ENCODE peak calls at places on chromosome 18, in four cellular contexts. One of them, this sample, is unnamed.
A peak's percentile ranks its signal among the peaks of the same experiment; 100 is the strongest.

GRCh38 chr18:56240405-56240804 is 398.0 kb downstream of the TXNL1 start:
- DNase-seq in progenitor cell of endocrine pancreas: no peak
- DNase-seq in right atrium auricular region: no peak
- DNase-seq in PC-9: no peak
- DNase-seq in this sample: no peak

GRCh38 chr18:58687871-58688308 is 16.6 kb downstream of the MALT1 start:
- DNase-seq in progenitor cell of endocrine pancreas: no peak
- DNase-seq in right atrium auricular region: no peak
- DNase-seq in PC-9: no peak
- DNase-seq in this sample: no peak

GRCh38 chr18:21183670-21184069 is 58.4 kb upstream of the GREB1L start:
- DNase-seq in progenitor cell of endocrine pancreas: no peak
- DNase-seq in right atrium auricular region: no peak
- DNase-seq in PC-9: peak; percentile 7
- DNase-seq in this sample: no peak

GRCh38 chr18:37665346-37665745 is 99.7 kb upstream of the CELF4 start:
- DNase-seq in progenitor cell of endocrine pancreas: no peak
- DNase-seq in right atrium auricular region: no peak
- DNase-seq in PC-9: no peak
- DNase-seq in this sample: peak; percentile 31

GRCh38 chr18:44777429-44778192 is 96.9 kb downstream of the SETBP1 start:
- DNase-seq in progenitor cell of endocrine pancreas: no peak
- DNase-seq in right atrium auricular region: peak; percentile 67
- DNase-seq in PC-9: no peak
- DNase-seq in this sample: no peak

GRCh38 chr18:23421277-23421676 is 31.8 kb upstream of the RIOK3 start:
- DNase-seq in progenitor cell of endocrine pancreas: no peak
- DNase-seq in right atrium auricular region: no peak
- DNase-seq in PC-9: no peak
- DNase-seq in this sample: no peak

GRCh38 chr18:61893304-61893970 is 630 bp upstream of the RNF152 start:
- DNase-seq in progenitor cell of endocrine pancreas: peak; percentile 62
- DNase-seq in right atrium auricular region: no peak
- DNase-seq in PC-9: no peak
- DNase-seq in this sample: peak; percentile 58

GRCh38 chr18:59501876-59502221 is 142.8 kb upstream of the LMAN1 start:
- DNase-seq in progenitor cell of endocrine pancreas: no peak
- DNase-seq in right atrium auricular region: no peak
- DNase-seq in PC-9: no peak
- DNase-seq in this sample: no peak

GRCh38 chr18:61606068-61606660 is 272.9 kb downstream of the CDH20 start:
- DNase-seq in progenitor cell of endocrine pancreas: no peak
- DNase-seq in right atrium auricular region: peak; percentile 74
- DNase-seq in PC-9: peak; percentile 14
- DNase-seq in this sample: peak; percentile 23

GRCh38 chr18:72866901-72867701 is 686 bp downstream of the NETO1 start:
- DNase-seq in progenitor cell of endocrine pancreas: peak; percentile 27
- DNase-seq in right atrium auricular region: no peak
- DNase-seq in PC-9: no peak
- DNase-seq in this sample: peak; percentile 71

GRCh38 chr18:49734836-49735235 is 78.5 kb downstream of the ACAA2 start:
- DNase-seq in progenitor cell of endocrine pancreas: no peak
- DNase-seq in right atrium auricular region: no peak
- DNase-seq in PC-9: no peak
- DNase-seq in this sample: no peak

GRCh38 chr18:34709104-34709503 is 994 bp upstream of the DTNA start:
- DNase-seq in progenitor cell of endocrine pancreas: no peak
- DNase-seq in right atrium auricular region: no peak
- DNase-seq in PC-9: no peak
- DNase-seq in this sample: no peak

GRCh38 chr18:905948-906415 is 1.3 kb downstream of the ADCYAP1 start:
- DNase-seq in progenitor cell of endocrine pancreas: no peak
- DNase-seq in right atrium auricular region: no peak
- DNase-seq in PC-9: no peak
- DNase-seq in this sample: peak; percentile 48

GRCh38 chr18:58866261-58867232 is 1.9 kb downstream of the ZNF532 start:
- DNase-seq in progenitor cell of endocrine pancreas: no peak
- DNase-seq in right atrium auricular region: no peak
- DNase-seq in PC-9: no peak
- DNase-seq in this sample: no peak

GRCh38 chr18:28007841-28008240 is 169.1 kb downstream of the CDH2 start:
- DNase-seq in progenitor cell of endocrine pancreas: no peak
- DNase-seq in right atrium auricular region: no peak
- DNase-seq in PC-9: no peak
- DNase-seq in this sample: no peak

GRCh38 chr18:22102948-22103663 is 66.3 kb upstream of the GATA6 start:
- DNase-seq in progenitor cell of endocrine pancreas: no peak
- DNase-seq in right atrium auricular region: no peak
- DNase-seq in PC-9: no peak
- DNase-seq in this sample: no peak

GRCh38 chr18:62450546-62451395 is 72.1 kb upstream of the ZCCHC2 start:
- DNase-seq in progenitor cell of endocrine pancreas: no peak
- DNase-seq in right atrium auricular region: peak; percentile 86
- DNase-seq in PC-9: peak; percentile 75
- DNase-seq in this sample: peak; percentile 72

GRCh38 chr18:11146947-11147345 is 2.4 kb downstream of the PIEZO2 start:
- DNase-seq in progenitor cell of endocrine pancreas: no peak
- DNase-seq in right atrium auricular region: no peak
- DNase-seq in PC-9: no peak
- DNase-seq in this sample: no peak

GRCh38 chr18:45748531-45748930 is 24.6 kb downstream of the SLC14A1 start:
- DNase-seq in progenitor cell of endocrine pancreas: no peak
- DNase-seq in right atrium auricular region: no peak
- DNase-seq in PC-9: no peak
- DNase-seq in this sample: no peak

GRCh38 chr18:39460136-39460535 is 1894.5 kb upstream of the CELF4 start:
- DNase-seq in progenitor cell of endocrine pancreas: no peak
- DNase-seq in right atrium auricular region: no peak
- DNase-seq in PC-9: no peak
- DNase-seq in this sample: no peak

GRCh38 chr18:54004828-54005227 is 219.6 kb downstream of the MBD2 start:
- DNase-seq in progenitor cell of endocrine pancreas: no peak
- DNase-seq in right atrium auricular region: no peak
- DNase-seq in PC-9: no peak
- DNase-seq in this sample: no peak

GRCh38 chr18:21960189-21960588 is 209.2 kb upstream of the GATA6 start:
- DNase-seq in progenitor cell of endocrine pancreas: no peak
- DNase-seq in right atrium auricular region: no peak
- DNase-seq in PC-9: no peak
- DNase-seq in this sample: no peak

GRCh38 chr18:28163201-28163778 is 13.6 kb downstream of the CDH2 start:
- DNase-seq in progenitor cell of endocrine pancreas: no peak
- DNase-seq in right atrium auricular region: no peak
- DNase-seq in PC-9: no peak
- DNase-seq in this sample: no peak

GRCh38 chr18:2111456-2111855 is 459.8 kb downstream of the METTL4 start:
- DNase-seq in progenitor cell of endocrine pancreas: no peak
- DNase-seq in right atrium auricular region: no peak
- DNase-seq in PC-9: peak; percentile 35
- DNase-seq in this sample: no peak

DNA sequence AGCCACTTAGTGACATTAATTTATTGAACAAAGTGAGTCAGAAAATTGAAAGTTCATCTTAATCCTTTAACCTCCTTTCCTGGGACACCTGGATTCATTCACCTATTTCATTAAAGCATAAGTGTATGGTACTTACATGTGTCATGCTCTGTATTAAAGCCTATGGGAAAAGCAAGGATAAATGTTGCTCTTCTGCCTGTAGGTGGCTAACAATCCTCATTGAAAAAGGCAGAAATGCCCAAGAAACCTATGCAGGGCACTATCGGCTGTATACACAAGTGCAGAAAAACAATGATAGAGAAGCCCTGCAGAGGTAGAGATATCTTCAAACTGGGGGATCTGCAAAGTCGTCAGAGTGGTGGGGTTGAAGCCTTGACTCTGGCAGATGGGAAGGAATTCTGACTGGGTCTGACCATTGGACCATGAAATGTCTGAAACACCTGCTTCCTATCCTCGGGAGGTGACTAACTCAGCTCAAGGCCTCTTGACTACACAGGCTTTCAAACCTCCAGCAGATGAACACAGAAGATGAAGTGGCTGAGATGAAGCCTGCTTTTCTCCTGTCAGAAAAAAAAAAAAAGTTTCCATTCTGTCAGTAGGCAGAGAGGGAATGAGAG is 83.1 kb downstream of the DCC start:
- DNase-seq in progenitor cell of endocrine pancreas: no peak
- DNase-seq in right atrium auricular region: no peak
- DNase-seq in PC-9: no peak
- DNase-seq in this sample: no peak
- TF ChIP-seq CTCF in progenitor cell of endocrine pancreas: peak; percentile 38
- TF ChIP-seq CTCF in right atrium auricular region: no peak
- TF ChIP-seq CTCF in PC-9: no peak
- TF ChIP-seq CTCF in this sample: no peak

GRCh38 chr18:13303761-13304364 is 85.3 kb downstream of the LDLRAD4 start:
- DNase-seq in progenitor cell of endocrine pancreas: no peak
- DNase-seq in right atrium auricular region: no peak
- DNase-seq in PC-9: no peak
- DNase-seq in this sample: no peak

GRCh38 chr18:13301691-13302469 is 83.3 kb downstream of the LDLRAD4 start:
- DNase-seq in progenitor cell of endocrine pancreas: no peak
- DNase-seq in right atrium auricular region: no peak
- DNase-seq in PC-9: no peak
- DNase-seq in this sample: no peak

GRCh38 chr18:13305326-13305725 is 86.8 kb downstream of the LDLRAD4 start:
- DNase-seq in progenitor cell of endocrine pancreas: no peak
- DNase-seq in right atrium auricular region: no peak
- DNase-seq in PC-9: no peak
- DNase-seq in this sample: no peak

GRCh38 chr18:13300796-13301195 is 82.2 kb downstream of the LDLRAD4 start:
- DNase-seq in progenitor cell of endocrine pancreas: no peak
- DNase-seq in right atrium auricular region: no peak
- DNase-seq in PC-9: no peak
- DNase-seq in this sample: no peak

DNA sequence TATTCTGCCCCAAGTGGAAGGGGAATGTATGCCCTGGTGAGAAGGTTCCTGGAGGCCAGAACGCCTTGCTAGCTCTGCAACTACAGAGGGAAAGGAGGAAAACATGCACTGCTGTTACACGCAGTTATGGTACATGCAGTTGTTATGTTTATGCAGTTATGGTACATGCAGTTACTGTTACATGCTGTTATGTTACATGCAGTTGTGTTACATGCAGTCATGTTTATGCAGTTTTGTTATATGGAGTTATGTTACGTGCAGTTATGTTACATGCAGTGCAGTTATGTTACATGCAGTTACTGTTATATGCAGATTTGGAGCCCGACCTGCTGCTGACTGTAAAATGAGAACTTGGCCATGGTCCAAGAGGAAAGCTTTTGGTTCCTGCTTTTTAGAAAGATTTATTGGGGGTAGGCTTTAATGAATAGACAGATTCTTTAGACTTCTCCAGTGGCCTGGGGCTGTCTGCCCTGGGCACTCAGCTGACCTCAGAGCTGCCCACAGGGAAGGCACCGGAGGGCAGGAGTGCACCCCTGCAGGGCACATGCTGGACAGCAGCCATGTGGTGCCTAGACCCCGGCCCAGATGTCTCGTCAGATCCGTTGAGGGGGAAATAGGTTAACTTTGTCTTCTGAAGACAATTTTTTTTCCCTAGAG is 84.2 kb downstream of the LDLRAD4 start:
- DNase-seq in progenitor cell of endocrine pancreas: no peak
- DNase-seq in right atrium auricular region: no peak
- DNase-seq in PC-9: no peak
- DNase-seq in this sample: no peak
- TF ChIP-seq CTCF in progenitor cell of endocrine pancreas: no peak
- TF ChIP-seq CTCF in right atrium auricular region: no peak
- TF ChIP-seq CTCF in PC-9: no peak
- TF ChIP-seq CTCF in this sample: no peak

GRCh38 chr18:76255070-76255683 is 239.9 kb downstream of the ZNF516 start:
- DNase-seq in progenitor cell of endocrine pancreas: no peak
- DNase-seq in right atrium auricular region: no peak
- DNase-seq in PC-9: no peak
- DNase-seq in this sample: no peak

GRCh38 chr18:76258209-76258608 is 236.8 kb downstream of the ZNF516 start:
- DNase-seq in progenitor cell of endocrine pancreas: no peak
- DNase-seq in right atrium auricular region: no peak
- DNase-seq in PC-9: no peak
- DNase-seq in this sample: no peak

GRCh38 chr18:76256897-76257500 is 238.0 kb downstream of the ZNF516 start:
- DNase-seq in progenitor cell of endocrine pancreas: no peak
- DNase-seq in right atrium auricular region: no peak
- DNase-seq in PC-9: peak; percentile 5
- DNase-seq in this sample: peak; percentile 43

GRCh38 chr18:76251691-76252090 is 243.4 kb downstream of the ZNF516 start:
- DNase-seq in progenitor cell of endocrine pancreas: no peak
- DNase-seq in right atrium auricular region: no peak
- DNase-seq in PC-9: no peak
- DNase-seq in this sample: no peak

DNA sequence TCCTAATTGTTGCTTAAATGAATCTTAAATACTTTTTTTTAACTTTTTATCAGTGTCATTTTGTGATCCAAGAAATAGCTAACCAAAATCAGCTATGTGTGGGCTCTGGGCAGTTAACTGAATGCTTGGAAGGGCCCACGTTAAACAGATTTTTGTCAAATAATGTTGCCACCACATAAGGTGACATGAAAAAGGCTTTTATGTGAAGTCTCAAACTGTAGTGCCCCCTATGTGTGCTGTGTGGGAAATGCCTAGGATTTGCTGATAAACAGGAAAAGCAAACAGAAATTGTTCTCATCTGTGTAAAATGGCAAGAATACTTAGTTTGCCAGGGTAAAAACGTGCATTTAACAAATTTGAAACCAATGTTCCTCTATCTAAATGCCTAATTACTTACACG is 242.2 kb downstream of the ZNF516 start:
- DNase-seq in progenitor cell of endocrine pancreas: no peak
- DNase-seq in right atrium auricular region: no peak
- DNase-seq in PC-9: no peak
- DNase-seq in this sample: no peak
- TF ChIP-seq CTCF in progenitor cell of endocrine pancreas: peak; percentile 59
- TF ChIP-seq CTCF in right atrium auricular region: no peak
- TF ChIP-seq CTCF in PC-9: peak; percentile 49
- TF ChIP-seq CTCF in this sample: peak; percentile 80

DNA sequence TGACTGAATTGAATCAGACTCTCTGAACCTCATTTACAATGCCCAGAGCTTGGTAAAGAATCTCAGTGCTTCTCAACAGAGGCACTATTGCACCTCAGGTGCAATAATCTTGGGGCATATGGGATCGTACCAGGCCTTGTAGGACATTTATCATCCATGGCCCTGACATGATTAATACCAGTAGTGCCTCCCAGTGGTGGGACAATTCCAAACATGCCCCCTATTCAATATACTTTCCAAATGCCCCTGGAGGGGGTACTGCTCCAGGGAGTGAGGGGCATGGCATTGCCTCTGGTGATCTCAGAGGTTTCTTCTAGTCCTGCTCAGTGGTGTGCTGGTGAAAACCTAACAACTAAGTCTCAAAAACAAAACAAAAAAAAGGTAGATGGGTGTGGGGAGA is 174.9 kb upstream of the SMAD2 start:
- DNase-seq in progenitor cell of endocrine pancreas: no peak
- DNase-seq in right atrium auricular region: no peak
- DNase-seq in PC-9: no peak
- DNase-seq in this sample: no peak
- TF ChIP-seq CTCF in progenitor cell of endocrine pancreas: no peak
- TF ChIP-seq CTCF in right atrium auricular region: no peak
- TF ChIP-seq CTCF in PC-9: no peak
- TF ChIP-seq CTCF in this sample: no peak